ENCODE peak calls at places on chromosomes 2 and 18, in four cellular contexts. One of them, this sample, is unnamed.

GRCh38 chr2:28336993-28337627 is 55.5 kb upstream of the FOSL2 start:
- DNase-seq in right atrium auricular region: no peak
- DNase-seq in hepatocyte: no peak
- DNase-seq in Calu3: no peak
- DNase-seq in this sample: no peak

GRCh38 chr2:98445708-98446577 is 1.3 kb downstream of the INPP4A start:
- DNase-seq in hepatocyte: no peak
- DNase-seq in right atrium auricular region: no peak
- DNase-seq in Calu3: peak; percentile 42
- DNase-seq in this sample: no peak

GRCh38 chr2:234989183-234989701 is 37.4 kb downstream of the SH3BP4 start:
- DNase-seq in right atrium auricular region: peak; percentile 84
- DNase-seq in Calu3: peak; percentile 97
- DNase-seq in hepatocyte: no peak
- DNase-seq in this sample: no peak

GRCh38 chr18:48574667-48575300 is 36.0 kb downstream of the CTIF start:
- DNase-seq in hepatocyte: no peak
- DNase-seq in right atrium auricular region: no peak
- DNase-seq in Calu3: no peak
- DNase-seq in this sample: no peak

GRCh38 chr2:23250371-23250770 is 134.6 kb upstream of the KLHL29 start:
- DNase-seq in Calu3: no peak
- DNase-seq in hepatocyte: no peak
- DNase-seq in right atrium auricular region: no peak
- DNase-seq in this sample: no peak

GRCh38 chr2:54455584-54456525 is at the start of gene SPTBN1:
- DNase-seq in right atrium auricular region: peak; percentile 89
- DNase-seq in hepatocyte: peak; percentile 94
- DNase-seq in Calu3: peak; percentile 80
- DNase-seq in this sample: peak; percentile 85

GRCh38 chr18:70907673-70908072 is 618.8 kb downstream of the SOCS6 start:
- DNase-seq in hepatocyte: no peak
- DNase-seq in Calu3: peak; percentile 14
- DNase-seq in right atrium auricular region: no peak
- DNase-seq in this sample: no peak

GRCh38 chr2:65390134-65390533 is 42.3 kb downstream of the SPRED2 start:
- DNase-seq in right atrium auricular region: no peak
- DNase-seq in hepatocyte: no peak
- DNase-seq in Calu3: no peak
- DNase-seq in this sample: no peak

GRCh38 chr2:241064802-241065354 is 37.2 kb downstream of the MTERF4 start:
- DNase-seq in hepatocyte: no peak
- DNase-seq in right atrium auricular region: peak; percentile 47
- DNase-seq in Calu3: no peak
- DNase-seq in this sample: no peak

GRCh38 chr2:85329181-85329651 is 1.4 kb upstream of the TGOLN2 start:
- DNase-seq in hepatocyte: no peak
- DNase-seq in Calu3: no peak
- DNase-seq in right atrium auricular region: no peak
- DNase-seq in this sample: no peak

GRCh38 chr2:224646242-224646846 is 61.2 kb upstream of the CUL3 start:
- DNase-seq in right atrium auricular region: no peak
- DNase-seq in Calu3: peak; percentile 8
- DNase-seq in hepatocyte: no peak
- DNase-seq in this sample: no peak

GRCh38 chr2:26503238-26503880 is 25.4 kb upstream of the OTOF start:
- DNase-seq in Calu3: peak; percentile 90
- DNase-seq in hepatocyte: peak; percentile 84
- DNase-seq in right atrium auricular region: peak; percentile 62
- DNase-seq in this sample: no peak

GRCh38 chr2:46983065-46983801 is 67.6 kb upstream of the MCFD2 start:
- DNase-seq in hepatocyte: no peak
- DNase-seq in Calu3: no peak
- DNase-seq in right atrium auricular region: peak; percentile 68
- DNase-seq in this sample: no peak

GRCh38 chr2:5391361-5391760 is 300.8 kb upstream of the SOX11 start:
- DNase-seq in Calu3: no peak
- DNase-seq in right atrium auricular region: no peak
- DNase-seq in hepatocyte: no peak
- DNase-seq in this sample: no peak

GRCh38 chr2:70514612-70515055 is 39.0 kb downstream of the TGFA start:
- DNase-seq in right atrium auricular region: no peak
- DNase-seq in Calu3: peak; percentile 46
- DNase-seq in hepatocyte: peak; percentile 79
- DNase-seq in this sample: no peak

GRCh38 chr2:109031481-109032228 is 42.6 kb upstream of the EDAR start:
- DNase-seq in hepatocyte: peak; percentile 66
- DNase-seq in Calu3: peak; percentile 46
- DNase-seq in right atrium auricular region: no peak
- DNase-seq in this sample: no peak

GRCh38 chr2:132670104-132670960 is at the start of gene LYPD1:
- DNase-seq in hepatocyte: peak; percentile 55
- DNase-seq in right atrium auricular region: no peak
- DNase-seq in Calu3: peak; percentile 78
- DNase-seq in this sample: no peak

DNA sequence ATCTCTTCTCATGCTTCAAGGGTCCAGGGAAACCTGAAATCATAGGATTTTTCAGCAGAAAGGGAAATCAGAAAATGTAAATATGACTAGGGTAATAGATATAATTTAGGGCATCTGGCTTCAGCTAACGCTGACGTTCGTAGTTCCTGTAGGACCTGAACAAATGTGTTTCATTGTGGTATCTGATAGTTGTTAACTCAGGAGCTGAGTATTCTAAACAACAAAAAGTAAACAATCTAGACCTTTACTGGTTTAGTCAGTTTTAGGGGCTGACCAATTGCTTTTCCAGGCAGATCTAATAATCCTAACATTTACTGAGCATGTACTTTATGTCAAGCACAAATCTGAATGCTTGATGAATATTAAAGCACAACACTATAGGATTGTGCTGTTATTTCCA is 114.8 kb downstream of the GALNT1 start:
- DNase-seq in hepatocyte: no peak
- DNase-seq in Calu3: no peak
- DNase-seq in right atrium auricular region: no peak
- DNase-seq in this sample: no peak
- TF ChIP-seq CTCF in hepatocyte: no peak
- TF ChIP-seq CTCF in Calu3: no peak
- TF ChIP-seq CTCF in right atrium auricular region: no peak
- TF ChIP-seq CTCF in this sample: no peak

DNA sequence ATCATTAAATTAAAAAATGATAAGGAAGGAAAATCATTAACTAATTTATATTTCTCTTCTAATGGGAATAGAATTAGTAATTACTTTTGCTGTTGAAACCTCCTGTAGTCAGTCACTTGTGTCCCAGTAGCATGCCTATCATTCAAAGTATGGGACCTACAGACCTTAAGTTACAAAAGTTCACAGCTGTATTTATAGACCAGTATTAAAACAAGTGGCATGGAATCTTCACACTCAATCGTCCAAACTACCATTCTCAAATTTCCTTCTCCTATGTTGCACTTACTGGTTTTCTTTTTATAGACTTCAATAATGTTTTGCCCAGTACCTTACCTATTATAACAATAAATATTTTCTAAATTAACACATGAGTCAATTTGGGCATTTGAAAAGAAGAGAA is 639.9 kb downstream of the ERBB4 start:
- DNase-seq in Calu3: no peak
- DNase-seq in hepatocyte: no peak
- DNase-seq in right atrium auricular region: no peak
- DNase-seq in this sample: no peak
- TF ChIP-seq CTCF in Calu3: no peak
- TF ChIP-seq CTCF in hepatocyte: no peak
- TF ChIP-seq CTCF in right atrium auricular region: no peak
- TF ChIP-seq CTCF in this sample: no peak

GRCh38 chr2:44452184-44452583 is 90.4 kb downstream of the CAMKMT start:
- DNase-seq in right atrium auricular region: no peak
- DNase-seq in Calu3: no peak
- DNase-seq in hepatocyte: no peak
- DNase-seq in this sample: no peak

GRCh38 chr2:44448860-44449527 is 87.2 kb downstream of the CAMKMT start:
- DNase-seq in Calu3: no peak
- DNase-seq in right atrium auricular region: no peak
- DNase-seq in hepatocyte: no peak
- DNase-seq in this sample: no peak

GRCh38 chr2:44453289-44453688 is 91.5 kb downstream of the CAMKMT start:
- DNase-seq in hepatocyte: no peak
- DNase-seq in right atrium auricular region: no peak
- DNase-seq in Calu3: no peak
- DNase-seq in this sample: no peak

GRCh38 chr2:44450082-44450481 is 88.3 kb downstream of the CAMKMT start:
- DNase-seq in right atrium auricular region: no peak
- DNase-seq in Calu3: no peak
- DNase-seq in hepatocyte: no peak
- DNase-seq in this sample: no peak

DNA sequence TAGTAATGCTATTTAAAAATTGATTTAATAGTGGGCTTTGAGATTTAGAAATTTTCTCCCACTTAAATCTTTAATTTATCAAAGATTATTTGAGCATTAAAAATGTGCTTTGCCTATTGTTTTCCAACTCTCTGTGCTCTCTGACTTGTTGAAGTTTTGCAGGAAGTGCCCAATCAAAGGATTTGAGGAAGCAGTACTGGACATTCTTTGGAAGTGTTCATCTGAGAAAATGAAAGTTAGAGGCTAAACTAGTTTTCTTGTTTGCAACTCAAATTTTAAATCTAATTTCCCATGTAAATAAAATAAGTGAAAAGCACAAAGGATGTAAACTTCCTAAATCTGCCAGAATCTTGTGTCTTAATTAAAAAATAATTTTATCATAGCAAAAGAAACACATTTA is 89.1 kb downstream of the CAMKMT start:
- DNase-seq in Calu3: no peak
- DNase-seq in hepatocyte: no peak
- DNase-seq in right atrium auricular region: no peak
- DNase-seq in this sample: no peak
- TF ChIP-seq CTCF in Calu3: no peak
- TF ChIP-seq CTCF in hepatocyte: no peak
- TF ChIP-seq CTCF in right atrium auricular region: no peak
- TF ChIP-seq CTCF in this sample: no peak

DNA sequence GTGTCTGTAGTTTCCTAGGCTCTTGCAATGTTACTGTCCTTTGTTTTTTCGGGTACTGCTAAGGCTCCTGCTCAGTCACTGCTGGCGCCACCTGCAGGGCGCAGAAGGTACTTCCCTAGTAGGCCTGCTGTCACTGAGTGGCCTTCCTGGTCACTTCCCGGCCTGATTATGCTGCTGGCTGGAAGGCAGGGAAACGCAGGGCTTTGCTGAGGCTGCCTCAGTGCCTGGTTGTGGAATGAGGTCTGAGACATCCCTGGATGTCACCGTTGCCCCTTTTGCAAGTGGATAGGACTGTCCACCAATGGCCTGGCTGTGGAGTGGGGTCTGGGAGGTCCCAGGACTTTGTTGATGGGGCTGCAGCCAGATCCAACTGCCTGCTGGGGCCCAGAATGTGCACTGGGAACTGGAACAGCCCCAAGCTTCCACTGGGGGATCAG is 13.1 kb downstream of the DAW1 start:
- DNase-seq in Calu3: peak; percentile 90
- DNase-seq in hepatocyte: peak; percentile 78
- DNase-seq in right atrium auricular region: peak; percentile 68
- DNase-seq in this sample: no peak
- TF ChIP-seq CTCF in Calu3: peak; percentile 93
- TF ChIP-seq CTCF in hepatocyte: peak; percentile 66
- TF ChIP-seq CTCF in right atrium auricular region: peak; percentile 31
- TF ChIP-seq CTCF in this sample: peak; percentile 82

GRCh38 chr18:59694824-59695223 is 2.4 kb downstream of the CCBE1 start:
- DNase-seq in right atrium auricular region: no peak
- DNase-seq in hepatocyte: no peak
- DNase-seq in Calu3: no peak
- DNase-seq in this sample: no peak
- TF ChIP-seq CTCF in right atrium auricular region: no peak
- TF ChIP-seq CTCF in hepatocyte: no peak
- TF ChIP-seq CTCF in Calu3: no peak
- TF ChIP-seq CTCF in this sample: no peak

GRCh38 chr2:10523406-10524189 is 75.5 kb upstream of the ODC1 start:
- DNase-seq in hepatocyte: no peak
- DNase-seq in Calu3: no peak
- DNase-seq in right atrium auricular region: no peak
- DNase-seq in this sample: no peak

GRCh38 chr2:10521891-10522448 is 73.8 kb upstream of the ODC1 start:
- DNase-seq in Calu3: no peak
- DNase-seq in hepatocyte: no peak
- DNase-seq in right atrium auricular region: no peak
- DNase-seq in this sample: no peak

GRCh38 chr2:10524341-10524740 is 76.2 kb upstream of the ODC1 start:
- DNase-seq in hepatocyte: no peak
- DNase-seq in right atrium auricular region: no peak
- DNase-seq in Calu3: no peak
- DNase-seq in this sample: no peak

GRCh38 chr2:10521356-10521755 is 73.2 kb upstream of the ODC1 start:
- DNase-seq in hepatocyte: no peak
- DNase-seq in Calu3: no peak
- DNase-seq in right atrium auricular region: no peak
- DNase-seq in this sample: no peak

GRCh38 chr2:10522726-10523405 is 74.7 kb upstream of the ODC1 start:
- DNase-seq in hepatocyte: no peak
- DNase-seq in Calu3: no peak
- DNase-seq in right atrium auricular region: no peak
- DNase-seq in this sample: no peak
- TF ChIP-seq CTCF in hepatocyte: no peak
- TF ChIP-seq CTCF in Calu3: no peak
- TF ChIP-seq CTCF in right atrium auricular region: no peak
- TF ChIP-seq CTCF in this sample: no peak

DNA sequence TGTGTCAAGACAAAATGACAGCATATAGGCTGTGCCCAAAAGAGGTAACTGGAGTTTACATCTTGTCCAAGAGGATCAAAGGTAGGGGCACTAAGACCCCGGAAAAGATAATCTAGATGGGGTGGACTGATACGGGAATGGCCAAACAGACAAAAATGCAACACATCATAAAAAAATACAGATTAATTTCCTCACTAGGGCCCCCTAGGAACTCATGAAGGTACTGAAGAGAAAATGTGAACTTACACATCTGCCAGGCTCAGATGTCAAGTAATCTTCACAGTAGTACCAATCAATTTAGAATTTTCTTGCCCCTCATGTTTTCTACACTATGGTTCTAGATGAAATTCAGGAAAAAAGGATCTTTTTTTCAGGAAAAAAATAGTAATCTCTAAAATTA is 115.6 kb upstream of the REG3A start:
- DNase-seq in Calu3: no peak
- DNase-seq in right atrium auricular region: no peak
- DNase-seq in hepatocyte: no peak
- DNase-seq in this sample: no peak
- TF ChIP-seq CTCF in Calu3: no peak
- TF ChIP-seq CTCF in right atrium auricular region: no peak
- TF ChIP-seq CTCF in hepatocyte: no peak
- TF ChIP-seq CTCF in this sample: no peak

DNA sequence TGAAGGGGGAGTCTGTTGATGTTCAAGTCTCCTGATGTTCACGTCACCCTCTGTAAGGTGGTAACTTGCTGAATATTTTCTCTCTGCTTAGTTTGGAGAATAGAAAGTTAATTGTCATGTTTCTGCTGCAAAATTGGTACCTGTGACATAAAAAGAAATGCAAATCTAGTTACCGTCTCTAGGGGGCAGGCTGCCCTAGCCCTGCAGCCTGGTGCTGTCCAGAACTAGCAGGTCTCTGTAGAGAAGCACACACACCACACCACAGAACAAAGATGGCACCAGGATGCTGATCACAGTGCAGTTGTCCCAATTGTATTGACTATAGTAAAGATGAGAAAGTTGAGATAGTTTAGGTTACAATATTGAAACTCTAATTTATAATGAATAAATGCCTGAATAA is 47.0 kb downstream of the SLC9A4 start:
- DNase-seq in hepatocyte: peak; percentile 50
- DNase-seq in right atrium auricular region: no peak
- DNase-seq in Calu3: peak; percentile 27
- DNase-seq in this sample: no peak
- TF ChIP-seq CTCF in hepatocyte: peak; percentile 45
- TF ChIP-seq CTCF in right atrium auricular region: no peak
- TF ChIP-seq CTCF in Calu3: no peak
- TF ChIP-seq CTCF in this sample: peak; percentile 42